ENCODE peak calls at places on chromosomes 3 and 15, in nine cellular contexts. P is AG08396, X is LoVo, G is fibroblast of the aortic adventitia, W is cardiac septum, Q is foreskin fibroblast, B is left colon, L is T-helper 1 cell, V is ELF-1. H is an unnamed sample.
A peak's percentile ranks its signal among the peaks of the same experiment; 100 is the strongest.

GRCh38 chr3:192433704-192434103 is 293.6 kb downstream of the FGF12 start:
- DNase-seq in P (no peak), X (peak; percentile 30), G (no peak), W (no peak), Q (no peak), B (no peak), L (no peak), V (no peak), H (no peak)

GRCh38 chr15:90126457-90127435 is 24.5 kb upstream of the IDH2 start:
- DNase-seq in P (no peak), X (no peak), G (no peak), W (no peak), Q (peak; percentile 8), B (peak; percentile 58), L (no peak), V (peak; percentile 92), H (no peak)

GRCh38 chr15:25345943-25346342 is 92.9 kb downstream of the UBE3A start:
- DNase-seq in P (peak; percentile 14), X (no peak), G (peak; percentile 49), W (peak; percentile 83), Q (no peak), B (no peak), L (no peak), V (peak; percentile 51), H (no peak)

GRCh38 chr3:178875157-178875556 is 196.5 kb downstream of the ZMAT3 start:
- DNase-seq in P (no peak), X (no peak), G (no peak), W (no peak), Q (no peak), B (no peak), L (no peak), V (no peak), H (no peak)

GRCh38 chr3:130345487-130346079 is at the start of gene COL6A5:
- DNase-seq in P (no peak), X (no peak), G (no peak), W (no peak), Q (no peak), B (no peak), L (no peak), V (peak; percentile 46), H (no peak)

GRCh38 chr3:119716998-119717397 is 14.2 kb downstream of the CFAP91 start:
- DNase-seq in P (no peak), X (peak; percentile 4), G (no peak), W (no peak), Q (no peak), B (peak; percentile 80), L (no peak), V (no peak), H (no peak)

GRCh38 chr3:154864947-154865346 is 215.2 kb upstream of the MME start:
- DNase-seq in P (no peak), X (no peak), G (no peak), W (no peak), Q (peak; percentile 42), B (no peak), L (no peak), V (no peak), H (no peak)

GRCh38 chr3:16523778-16524177 is 10.3 kb upstream of the RFTN1 start:
- DNase-seq in P (no peak), X (no peak), G (no peak), W (no peak), Q (peak; percentile 29), B (no peak), L (no peak), V (no peak), H (no peak)

H was measured in RWPE2.